ENCODE peak calls at places on chromosomes 6 and 20, in nine cellular contexts. W is GM23248; X is CD8-positive, alpha-beta T cell; D is pancreas; O is CD4-positive, alpha-beta memory T cell; C is aorta; Q is PC-9; P is upper lobe of left lung; J is SJSA1. U is an unnamed sample.
A peak's percentile ranks its signal among the peaks of the same experiment; 100 is the strongest.

GRCh38 chr20:35669681-35670080 is 5.0 kb upstream of the CPNE1 start:
- DNase-seq in C (no peak), P (no peak), J (no peak), W (no peak), O (no peak), Q (no peak), X (no peak), D (no peak), U (no peak)

GRCh38 chr20:4342631-4343030 is 327.3 kb upstream of the RNF24 start:
- DNase-seq in W (no peak), O (no peak), X (no peak), D (no peak), C (no peak), P (no peak), Q (no peak), J (no peak), U (no peak)

GRCh38 chr6:140774080-140774505 is 1358.6 kb upstream of the GJE1 start:
- DNase-seq in D (no peak), W (peak; percentile 86), J (no peak), P (no peak), X (no peak), O (no peak), Q (no peak), C (no peak), U (no peak)

GRCh38 chr6:25882066-25882496 is 8.0 kb upstream of the SLC17A3 start:
- DNase-seq in X (peak; percentile 31), J (no peak), P (peak; percentile 88), O (peak; percentile 73), W (no peak), Q (no peak), C (peak; percentile 45), D (no peak), U (peak; percentile 4)

GRCh38 chr20:46331612-46332361 is 23.5 kb upstream of the CDH22 start:
- DNase-seq in C (no peak), X (no peak), D (no peak), O (no peak), J (no peak), Q (no peak), P (peak; percentile 39), W (no peak), U (no peak)

GRCh38 chr6:92263864-92264263 is 1155.5 kb downstream of the EPHA7 start:
- DNase-seq in X (no peak), C (no peak), Q (no peak), W (no peak), D (no peak), J (no peak), O (no peak), P (no peak), U (no peak)

GRCh38 chr6:11869656-11870340 is 91.2 kb upstream of the ADTRP start:
- DNase-seq in Q (no peak), J (no peak), X (no peak), P (no peak), D (peak; percentile 54), O (no peak), W (peak; percentile 27), C (peak; percentile 51), U (no peak)

GRCh38 chr6:29631860-29632731 is 887 bp downstream of the GABBR1 start:
- DNase-seq in J (peak; percentile 67), X (peak; percentile 61), P (peak; percentile 93), Q (no peak), C (peak; percentile 84), D (peak; percentile 42), W (peak; percentile 58), O (peak; percentile 63), U (peak; percentile 62)

GRCh38 chr6:166381381-166381732 is 1.4 kb downstream of the MPC1 start:
- DNase-seq in J (no peak), P (no peak), D (no peak), O (no peak), C (no peak), Q (no peak), X (no peak), W (no peak), U (no peak)

GRCh38 chr6:5190467-5190866 is 70.3 kb downstream of the LYRM4 start:
- DNase-seq in J (no peak), O (no peak), P (no peak), Q (peak; percentile 87), X (no peak), C (no peak), W (peak; percentile 93), D (no peak), U (no peak)

GRCh38 chr6:161079566-161080262 is 88.1 kb downstream of the MAP3K4 start:
- DNase-seq in C (no peak), O (peak; percentile 61), P (no peak), D (no peak), Q (no peak), J (peak; percentile 90), W (peak; percentile 94), X (no peak), U (no peak)

GRCh38 chr6:93164781-93165180 is 254.6 kb downstream of the EPHA7 start:
- DNase-seq in W (no peak), P (no peak), Q (no peak), J (no peak), X (no peak), O (no peak), D (no peak), C (no peak), U (no peak)

GRCh38 chr6:30171677-30172471 is 8.5 kb downstream of the TRIM15 start:
- DNase-seq in O (no peak), P (peak; percentile 84), X (no peak), D (no peak), Q (peak; percentile 16), J (no peak), C (no peak), W (peak; percentile 43), U (no peak)

GRCh38 chr20:39563406-39563805 is 601.3 kb downstream of the DHX35 start:
- DNase-seq in C (no peak), X (no peak), Q (no peak), W (no peak), J (no peak), O (no peak), D (no peak), P (no peak), U (no peak)

GRCh38 chr20:33859751-33860150 is 48.6 kb downstream of the CHMP4B start:
- DNase-seq in O (no peak), C (no peak), D (no peak), W (no peak), J (no peak), P (no peak), X (no peak), Q (no peak), U (no peak)

GRCh38 chr20:25532015-25532751 is 53.1 kb downstream of the NINL start:
- DNase-seq in J (no peak), O (no peak), D (no peak), W (no peak), Q (peak; percentile 56), C (peak; percentile 61), X (no peak), P (no peak), U (no peak)

GRCh38 chr6:7986219-7986618 is 75.6 kb upstream of the TXNDC5 start:
- DNase-seq in P (peak; percentile 75), Q (no peak), W (no peak), C (no peak), O (no peak), J (no peak), D (no peak), X (no peak), U (no peak)

GRCh38 chr6:142878407-142878806 is 66.6 kb downstream of the HIVEP2 start:
- DNase-seq in D (no peak), J (no peak), O (no peak), Q (no peak), X (no peak), W (peak; percentile 35), C (no peak), P (no peak), U (no peak)
- H3K27ac ChIP-seq in D (no peak overlapping the region), J (no peak overlapping the region), O (peak overlapping the region; percentile 18), Q (no peak overlapping the region), X (no peak overlapping the region), W (no peak overlapping the region), C (no peak overlapping the region), P (no peak overlapping the region), U (no peak overlapping the region)

DNA sequence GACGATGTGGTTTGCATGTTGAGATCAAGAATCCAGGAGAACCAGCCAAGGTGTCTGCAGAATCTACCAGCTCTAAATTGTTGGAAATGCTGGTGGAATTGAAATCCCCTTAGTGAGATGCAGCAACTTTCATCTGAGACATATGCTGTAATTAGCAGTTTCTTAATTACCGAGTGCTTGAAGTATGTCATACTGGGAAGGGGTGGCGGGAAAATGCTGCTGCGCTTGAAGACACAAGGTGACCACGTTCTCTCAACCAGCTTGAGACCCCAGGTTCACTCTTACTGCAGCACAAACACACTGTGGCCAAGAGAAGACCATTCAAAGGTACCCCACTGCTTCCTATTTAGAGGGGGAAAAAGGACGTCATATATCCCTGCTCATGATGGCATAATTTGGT is 59.0 kb downstream of the PFDN4 start:
- DNase-seq in W (no peak), J (no peak), D (no peak), X (no peak), Q (no peak), O (no peak), C (no peak), P (no peak), U (no peak)
- H3K27me3 ChIP-seq in W (no peaks in the 10 kb centered on the region), J (no peaks in the 10 kb centered on the region), D (no peaks in the 10 kb centered on the region), X (no peaks in the 10 kb centered on the region), Q (no peaks in the 10 kb centered on the region), O (no peaks in the 10 kb centered on the region), C (no peaks in the 10 kb centered on the region), P (no peaks in the 10 kb centered on the region), U (peaks cover 3% of the 10 kb centered on the region)

DNA sequence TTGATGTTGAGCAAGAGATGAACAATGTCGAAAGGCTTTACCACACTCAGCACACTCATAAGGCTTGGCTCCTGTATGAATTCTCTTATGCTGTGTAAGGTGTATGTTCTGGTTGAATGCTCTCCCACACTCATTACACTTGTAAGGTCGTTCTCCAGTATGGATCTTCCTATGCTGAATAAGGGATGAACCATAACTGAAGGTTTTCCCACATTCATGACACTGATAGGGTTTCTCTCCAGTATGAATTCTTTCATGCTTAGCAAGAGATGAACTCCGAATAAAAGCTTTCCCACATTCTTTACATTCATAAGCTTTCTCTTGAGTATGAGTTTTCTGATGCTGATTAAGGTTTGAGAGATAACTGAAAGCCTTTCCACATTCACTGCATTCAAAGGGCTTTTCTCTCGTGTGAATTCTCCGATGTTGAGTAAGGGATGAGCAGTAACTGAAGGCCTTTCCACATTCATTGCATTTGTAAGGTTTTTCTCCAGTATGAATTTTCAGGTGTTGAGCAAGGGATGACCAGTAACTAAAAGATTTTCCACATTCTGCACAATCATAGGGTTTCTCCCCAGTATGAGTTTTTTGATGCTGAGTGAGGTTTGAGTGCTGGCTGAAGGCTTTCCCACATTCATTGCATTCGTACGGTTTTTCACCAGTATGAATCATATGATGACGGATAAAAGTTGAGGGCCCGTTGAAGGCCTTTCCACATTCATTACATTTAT is 21.1 kb downstream of the ZNF184 start:
- DNase-seq in W (no peak), O (no peak), P (no peak), C (no peak), X (no peak), D (no peak), Q (no peak), J (no peak), U (no peak)
- H3K9me3 ChIP-seq in W (peaks cover 10% of the 10 kb centered on the region), O (peaks cover 72% of the 10 kb centered on the region), P (peaks cover 86% of the 10 kb centered on the region), C (peaks cover 18% of the 10 kb centered on the region), X (peaks cover 60% of the 10 kb centered on the region), D (peaks cover 3% of the 10 kb centered on the region), Q (peaks cover 80% of the 10 kb centered on the region), J (peaks cover 37% of the 10 kb centered on the region), U (peaks cover 98% of the 10 kb centered on the region)

DNA sequence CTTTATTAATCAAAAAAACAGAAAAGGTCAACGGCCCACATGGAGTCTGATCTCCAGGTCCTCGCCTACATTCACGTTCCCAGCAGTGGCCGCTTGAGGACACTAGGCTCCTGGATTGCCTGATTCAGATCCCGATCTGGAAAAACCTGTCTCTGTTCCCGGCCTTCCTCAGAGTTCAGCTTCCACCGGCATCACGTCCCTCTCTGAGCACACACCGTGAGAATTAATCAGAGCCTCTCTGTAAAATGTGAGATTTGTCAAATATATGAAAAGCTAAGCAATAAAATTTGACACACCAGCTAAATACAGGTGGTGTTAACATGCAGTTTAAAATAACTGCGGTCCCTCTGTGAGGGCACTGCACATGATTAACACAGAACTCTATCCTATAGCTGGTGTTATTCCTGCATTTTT is 122.8 kb upstream of the COL21A1 start:
- DNase-seq in C (peak; percentile 72), Q (peak; percentile 66), P (no peak), J (no peak), D (peak; percentile 71), W (peak; percentile 84), O (no peak), X (no peak), U (no peak)
- H3K27ac ChIP-seq in C (peak overlapping the region; percentile 44), Q (peak overlapping the region; percentile 37), P (peak overlapping the region; percentile 71), J (no peak overlapping the region), D (no peak overlapping the region), W (peak overlapping the region; percentile 80), O (no peak overlapping the region), X (no peak overlapping the region), U (no peak overlapping the region)